ENCODE peak calls at places on chromosomes 3 and 15, in five cellular contexts. D is mucosa of descending colon, Y is endodermal cell, U is GM13977, O is progenitor cell of endocrine pancreas. L is an unnamed sample.

GRCh38 chr3:66923991-66924390 is 74.1 kb upstream of the KBTBD8 start:
- DNase-seq in Y (no peak), D (no peak), U (no peak), O (no peak), L (no peak)

GRCh38 chr15:100020181-100020580 is 286.9 kb upstream of the LYSMD4 start:
- DNase-seq in O (no peak), D (no peak), Y (peak), U (no peak), L (no peak)

GRCh38 chr3:195895900-195896360 is 12.4 kb downstream of the TNK2 start:
- DNase-seq in O (no peak), Y (peak), U (peak), D (peak), L (no peak)

GRCh38 chr15:57735406-57735805 is 28.9 kb downstream of the POLR2M start:
- DNase-seq in Y (no peak), U (no peak), O (no peak), D (no peak), L (no peak)

GRCh38 chr15:75203908-75204263 is 2.2 kb downstream of the C15orf39 start:
- DNase-seq in Y (no peak), U (peak), O (no peak), D (no peak), L (no peak)

GRCh38 chr3:14364580-14365292 is 37.7 kb upstream of the SLC6A6 start:
- DNase-seq in D (no peak), U (no peak), O (no peak), Y (no peak), L (no peak)

GRCh38 chr3:190338717-190339116 is 16.5 kb upstream of the CLDN1 start:
- DNase-seq in Y (no peak), U (no peak), O (no peak), D (no peak), L (no peak)

GRCh38 chr3:194296832-194297666 is 54.1 kb downstream of the CPN2 start:
- DNase-seq in Y (peak), O (peak), D (peak), U (no peak), L (peak)

GRCh38 chr15:38349251-38349650 is 96.6 kb downstream of the SPRED1 start:
- DNase-seq in D (no peak), O (no peak), Y (no peak), U (no peak), L (no peak)

GRCh38 chr3:169146866-169147245 is 516.7 kb downstream of the MECOM start:
- DNase-seq in U (no peak), O (no peak), D (no peak), Y (no peak), L (no peak)

GRCh38 chr15:92693922-92694331 is 38.4 kb upstream of the FAM174B start:
- DNase-seq in O (no peak), D (no peak), U (no peak), Y (peak), L (no peak)

GRCh38 chr3:43286886-43287301 is 554 bp downstream of the SNRK start:
- DNase-seq in O (peak), D (no peak), U (peak), Y (peak), L (no peak)

GRCh38 chr15:37289109-37289765 is 188.9 kb upstream of the MEIS2 start:
- DNase-seq in U (no peak), Y (peak), O (no peak), D (no peak), L (no peak)

GRCh38 chr3:97882975-97883598 is 61.3 kb downstream of the CRYBG3 start:
- DNase-seq in U (no peak), D (no peak), Y (no peak), O (no peak), L (no peak)

GRCh38 chr15:74964794-74965193 is 8.2 kb upstream of the RPP25 start:
- DNase-seq in O (no peak), D (no peak), U (no peak), Y (no peak), L (no peak)

GRCh38 chr15:29411299-29411698 is 141.7 kb upstream of the NSMCE3 start:
- DNase-seq in O (no peak), Y (no peak), U (no peak), D (no peak), L (no peak)

GRCh38 chr3:126111566-126112475 is 27.9 kb upstream of the SLC41A3 start:
- DNase-seq in D (no peak), O (peak), U (no peak), Y (peak), L (peak)

GRCh38 chr3:52440249-52440551 is 4.7 kb downstream of the SEMA3G start:
- DNase-seq in U (no peak), D (no peak), O (no peak), Y (peak), L (no peak)

GRCh38 chr15:70437882-70438331 is 325.5 kb downstream of the UACA start:
- DNase-seq in O (no peak), D (no peak), Y (peak), U (no peak), L (no peak)

GRCh38 chr15:96268421-96269204 is 61.9 kb upstream of the NR2F2 start:
- DNase-seq in O (no peak), Y (peak), U (no peak), D (no peak), L (no peak)

GRCh38 chr3:120218981-120219380 is 66.0 kb downstream of the GPR156 start:
- DNase-seq in D (no peak), U (no peak), Y (no peak), O (no peak), L (no peak)

GRCh38 chr3:57791245-57791644 is 35.1 kb downstream of the SLMAP start:
- DNase-seq in Y (no peak), U (no peak), D (no peak), O (no peak), L (no peak)

GRCh38 chr15:64455951-64456350 is 4.4 kb upstream of the ZNF609 start:
- DNase-seq in D (no peak), Y (no peak), O (no peak), U (no peak), L (no peak)

GRCh38 chr3:186915808-186916796 is 14.2 kb upstream of the ST6GAL1 start:
- DNase-seq in O (no peak), U (no peak), D (no peak), Y (no peak), L (no peak)

GRCh38 chr15:73947651-73948050 is 21.4 kb downstream of the LOXL1 start:
- DNase-seq in D (no peak), O (no peak), Y (no peak), U (no peak), L (no peak)

GRCh38 chr3:52272831-52273230 is 5.6 kb downstream of the WDR82 start:
- DNase-seq in Y (no peak), D (no peak), O (no peak), U (no peak), L (no peak)

GRCh38 chr3:151552589-151552988 is 91.7 kb upstream of the IGSF10 start:
- DNase-seq in Y (no peak), U (no peak), O (no peak), D (no peak), L (no peak)

GRCh38 chr3:34180532-34180931 is 382.1 kb downstream of the PDCD6IP start:
- DNase-seq in D (no peak), U (no peak), O (no peak), Y (no peak), L (no peak)

GRCh38 chr3:13282986-13283876 is 136.9 kb downstream of the NUP210 start:
- DNase-seq in U (peak), Y (peak), O (no peak), D (no peak), L (no peak)

GRCh38 chr3:18847583-18848197 is 300.6 kb upstream of the KCNH8 start:
- DNase-seq in Y (no peak), D (no peak), U (peak), O (no peak), L (no peak)

GRCh38 chr15:98308117-98308516 is 340.2 kb upstream of the IGF1R start:
- DNase-seq in D (no peak), O (no peak), U (no peak), Y (no peak), L (no peak)

GRCh38 chr15:66588537-66588936 is 22.7 kb upstream of the LCTL start:
- DNase-seq in O (no peak), D (no peak), Y (peak), U (no peak), L (no peak)

GRCh38 chr3:11071096-11071755 is 78.7 kb downstream of the SLC6A1 start:
- DNase-seq in Y (no peak), U (no peak), D (no peak), O (no peak), L (no peak)

GRCh38 chr3:111882194-111882593 is 23.1 kb downstream of the PHLDB2 start:
- DNase-seq in U (no peak), Y (no peak), D (no peak), O (no peak), L (no peak)

GRCh38 chr3:40152482-40153133 is 156.9 kb upstream of the EIF1B start:
- DNase-seq in U (no peak), Y (no peak), O (no peak), D (no peak), L (no peak)

GRCh38 chr3:45244356-45244755 is 18.3 kb upstream of the TMEM158 start:
- DNase-seq in D (no peak), U (no peak), O (no peak), Y (no peak), L (no peak)

GRCh38 chr3:54670269-54671000 is 257.4 kb downstream of the LRTM1 start:
- DNase-seq in D (no peak), Y (peak), U (no peak), O (no peak), L (no peak)

GRCh38 chr15:58115692-58116091 is 22.5 kb upstream of the AQP9 start:
- DNase-seq in Y (no peak), U (no peak), D (no peak), O (no peak), L (no peak)

GRCh38 chr3:71796268-71796667 is 11.3 kb upstream of the PROK2 start:
- DNase-seq in Y (no peak), D (no peak), O (no peak), U (no peak), L (no peak)

GRCh38 chr3:150145659-150146058 is 175.0 kb upstream of the PFN2 start:
- DNase-seq in Y (no peak), O (no peak), U (no peak), D (no peak), L (no peak)
- TF ChIP-seq CTCF in Y (no peak), O (no peak), U (no peak), D (no peak), L (no peak)

GRCh38 chr15:31438601-31439265 is 112.1 kb downstream of the KLF13 start:
- DNase-seq in O (no peak), Y (no peak), D (no peak), U (no peak), L (no peak)
- TF ChIP-seq CTCF in O (no peak), Y (no peak), D (no peak), U (no peak), L (no peak)

DNA sequence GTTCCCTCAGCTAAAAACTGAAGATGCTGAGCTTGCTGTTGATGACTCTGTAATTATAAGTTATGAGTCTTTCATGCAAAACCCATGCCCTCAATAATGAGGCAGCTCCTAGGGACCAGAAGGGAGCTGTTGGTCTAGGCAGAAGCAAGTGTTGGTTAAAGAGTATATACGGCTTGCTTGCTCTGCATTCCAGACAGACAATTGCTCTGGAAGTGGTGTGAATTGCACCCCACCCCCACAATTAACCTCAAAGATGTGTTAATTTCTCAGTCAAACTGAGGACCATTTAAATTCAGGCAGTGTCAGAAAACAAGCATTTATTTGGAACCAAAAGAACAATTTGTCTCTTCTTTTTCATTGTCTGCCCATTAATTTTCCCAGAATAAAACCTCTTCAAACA is 163.5 kb upstream of the EOMES start:
- DNase-seq in U (no peak), Y (peak), O (no peak), D (no peak), L (no peak)
- TF ChIP-seq CTCF in U (no peak), Y (no peak), O (no peak), D (no peak), L (no peak)

GRCh38 chr3:37024092-37024491 is 30.8 kb downstream of the MLH1 start:
- DNase-seq in U (peak), O (no peak), Y (no peak), D (no peak), L (no peak)
- TF ChIP-seq CTCF in U (peak), O (peak), Y (peak), D (no peak), L (peak)

GRCh38 chr15:62899090-62899493 is 143.5 kb upstream of the TPM1 start:
- DNase-seq in O (no peak), U (no peak), Y (no peak), D (no peak), L (no peak)
- TF ChIP-seq CTCF in O (no peak), U (no peak), Y (no peak), D (no peak), L (no peak)

DNA sequence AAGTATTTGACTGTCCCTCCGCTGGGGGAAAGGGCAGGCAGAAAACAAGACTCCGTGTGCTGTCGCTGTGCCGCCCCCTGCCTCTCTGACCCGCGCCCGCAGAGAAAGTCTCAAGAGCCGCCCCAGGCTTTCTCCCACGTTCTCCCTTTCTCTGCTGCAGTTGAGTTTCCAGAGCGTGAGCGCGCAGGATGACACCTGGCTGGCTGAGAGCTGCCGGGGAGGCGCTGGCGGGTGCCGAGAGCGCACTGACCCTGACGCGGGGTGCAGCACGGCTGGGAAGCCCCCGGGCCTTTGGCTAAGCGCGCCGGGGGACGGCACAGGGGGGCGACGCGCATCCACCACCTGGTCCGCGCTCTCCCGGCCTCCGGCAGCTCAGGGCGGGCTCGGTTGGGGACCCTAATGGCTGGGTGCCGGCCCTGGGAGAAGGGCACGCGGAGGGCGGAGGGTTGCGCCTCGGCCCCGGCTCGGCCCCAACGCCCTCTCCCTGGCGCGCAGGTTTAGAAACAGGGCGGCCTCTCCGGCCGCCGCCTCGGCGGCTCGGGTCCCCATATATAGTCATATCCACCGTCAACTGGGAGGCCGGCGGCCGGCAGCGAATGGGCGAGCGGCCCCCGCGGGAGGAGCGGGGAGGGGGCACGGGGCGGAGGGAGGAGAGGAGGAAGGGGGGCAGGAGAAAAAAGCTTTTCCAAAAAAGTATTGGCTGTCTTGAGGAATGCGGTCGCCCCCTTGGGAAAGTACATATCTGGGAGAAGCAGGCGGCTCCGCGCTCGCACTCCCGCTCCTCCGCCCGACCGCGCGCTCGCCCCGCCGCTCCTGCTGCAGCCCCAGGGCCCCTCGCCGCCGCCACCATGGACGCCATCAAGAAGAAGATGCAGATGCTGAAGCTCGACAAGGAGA is at the start of gene TPM1:
- DNase-seq in Y (peak), D (peak), U (peak), O (peak), L (peak)
- TF ChIP-seq CTCF in Y (peak), D (no peak), U (no peak), O (peak), L (no peak)

GRCh38 chr15:72584006-72584405 is 70.5 kb upstream of the GOLGA6B start:
- DNase-seq in O (no peak), U (no peak), D (no peak), Y (no peak), L (no peak)

GRCh38 chr15:72590427-72590826 is 64.1 kb upstream of the GOLGA6B start:
- DNase-seq in Y (no peak), D (no peak), O (no peak), U (no peak), L (no peak)

GRCh38 chr15:72585025-72585424 is 69.5 kb upstream of the GOLGA6B start:
- DNase-seq in O (no peak), Y (no peak), U (no peak), D (no peak), L (no peak)

GRCh38 chr15:72588096-72588495 is 66.4 kb upstream of the GOLGA6B start:
- DNase-seq in U (no peak), O (no peak), Y (no peak), D (no peak), L (no peak)

GRCh38 chr15:72585659-72586058 is 68.8 kb upstream of the GOLGA6B start:
- DNase-seq in O (no peak), U (no peak), Y (no peak), D (no peak), L (no peak)
- TF ChIP-seq CTCF in O (no peak), U (peak), Y (peak), D (no peak), L (no peak)

DNA sequence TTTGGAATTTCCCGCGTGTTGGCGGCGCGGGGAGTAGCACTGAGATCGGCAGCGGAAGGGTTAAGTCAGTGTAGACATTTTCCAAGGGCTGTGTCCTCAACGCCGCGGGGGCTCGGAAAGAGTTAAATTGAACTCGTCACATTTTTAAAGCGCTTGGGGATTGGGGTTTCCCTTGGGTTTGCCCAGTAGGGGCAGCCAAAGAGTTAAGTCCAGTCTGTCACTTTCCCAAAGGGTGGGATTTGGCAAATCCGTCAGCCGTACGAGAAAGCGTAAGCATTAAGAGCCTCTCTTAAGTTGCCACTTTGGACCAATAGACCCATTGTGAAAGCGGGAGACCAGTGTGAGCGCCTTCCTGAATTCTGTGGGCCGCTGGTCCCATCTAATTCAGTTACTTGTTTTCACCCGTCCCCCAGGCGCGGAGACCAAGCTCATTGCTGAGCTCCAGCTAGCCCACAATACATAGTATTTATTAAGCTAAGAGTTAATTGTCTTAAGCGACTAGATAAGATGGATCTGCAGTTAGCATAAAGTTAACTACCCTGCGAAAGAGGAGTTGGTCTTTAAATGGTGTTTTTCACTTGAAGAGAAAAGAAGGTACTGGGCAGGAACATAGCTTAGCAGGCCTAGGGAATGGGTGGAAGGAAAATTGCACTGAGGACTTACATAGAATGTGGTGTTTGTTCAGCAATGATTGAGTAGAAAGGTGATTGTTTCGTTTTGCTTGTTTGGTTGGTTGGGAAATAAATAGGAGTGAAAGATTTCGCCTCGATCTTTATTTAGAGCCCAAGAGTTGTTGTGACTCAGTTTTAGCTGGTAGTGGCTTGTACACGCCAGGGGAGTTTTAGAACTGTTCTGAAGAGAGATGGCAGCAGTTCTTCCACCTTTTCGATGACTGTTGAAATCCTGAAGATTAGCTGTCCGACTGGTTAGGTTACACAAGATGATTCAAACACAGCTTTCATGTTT is 932 bp downstream of the ARL8B start:
- DNase-seq in U (peak), O (no peak), D (no peak), Y (peak), L (no peak)
- TF ChIP-seq CTCF in U (peak), O (peak), D (no peak), Y (no peak), L (no peak)

DNA sequence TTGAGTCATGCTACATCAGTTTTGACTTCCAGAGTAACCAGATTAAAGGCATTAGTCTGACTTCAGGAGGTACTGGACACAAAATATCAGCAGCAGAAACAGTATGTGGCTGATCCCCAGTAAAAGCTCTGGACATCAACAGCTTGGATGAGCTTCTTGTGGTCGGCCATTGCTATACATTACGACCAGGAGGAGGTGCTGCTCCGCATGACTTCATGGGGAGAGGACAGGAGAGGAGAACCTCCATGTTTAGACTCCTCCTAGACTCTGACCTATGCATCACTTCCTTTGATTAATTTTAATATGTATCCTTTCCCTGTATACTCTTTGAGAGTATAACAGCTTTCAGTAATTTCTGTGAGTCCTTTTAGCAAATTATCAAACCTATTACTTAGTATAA is 285.6 kb upstream of the ARHGEF26 start:
- DNase-seq in Y (peak), D (no peak), O (no peak), U (no peak), L (no peak)
- TF ChIP-seq CTCF in Y (peak), D (no peak), O (no peak), U (peak), L (peak)

DNA sequence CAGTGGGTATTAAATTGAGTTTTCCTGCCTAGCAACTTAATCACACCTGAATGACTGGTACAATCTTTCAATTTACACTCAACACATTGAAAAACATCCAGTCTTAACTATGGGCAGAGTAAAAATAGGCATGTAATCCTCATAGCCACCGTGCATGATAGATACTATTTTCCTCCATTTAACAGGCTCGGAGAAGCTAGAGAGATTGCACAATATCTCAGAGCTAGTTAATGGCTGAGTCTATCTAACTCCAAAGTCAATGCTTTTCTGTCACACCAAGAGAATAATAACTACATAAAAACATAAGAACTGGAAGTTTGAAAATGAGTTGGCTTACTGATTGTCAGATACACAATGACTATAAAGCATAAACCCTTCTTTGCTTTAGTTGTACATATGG is 36.8 kb downstream of the LSAMP start:
- DNase-seq in O (no peak), U (no peak), Y (no peak), D (no peak), L (no peak)
- TF ChIP-seq CTCF in O (no peak), U (no peak), Y (no peak), D (no peak), L (no peak)